ENCODE peak calls at places on chromosomes 16 and 17, in seven cellular contexts. S is pancreas; P is AG04450; A is foreskin keratinocyte; X is CD8-positive, alpha-beta memory T cell; N is mesendoderm; M is H1. C is an unnamed sample.

GRCh38 chr16:72797606-72798005 is 250.3 kb downstream of the ZFHX3 start:
- DNase-seq in S (no peak), P (no peak), A (no peak), X (no peak), N (no peak), M (no peak), C (no peak)

GRCh38 chr16:85498607-85499006 is 114.5 kb upstream of the GSE1 start:
- DNase-seq in S (no peak), P (no peak), A (no peak), X (no peak), N (no peak), M (no peak), C (no peak)

GRCh38 chr17:79778504-79779087 is 648 bp downstream of the CBX2 start:
- DNase-seq in S (no peak), P (no peak), A (no peak), X (no peak), N (peak), M (peak), C (no peak)

GRCh38 chr17:18937981-18938691 is 13.8 kb upstream of the SLC5A10 start:
- DNase-seq in S (no peak), P (no peak), A (no peak), X (no peak), N (no peak), M (no peak), C (no peak)

GRCh38 chr16:25108054-25108453 is 3.5 kb upstream of the LCMT1 start:
- DNase-seq in S (no peak), P (no peak), A (no peak), X (no peak), N (peak), M (peak), C (no peak)

GRCh38 chr17:73393962-73394361 is 82.2 kb upstream of the CDC42EP4 start:
- DNase-seq in S (no peak), P (no peak), A (no peak), X (no peak), N (peak), M (no peak), C (no peak)

GRCh38 chr17:66531826-66532439 is 229.5 kb downstream of the PRKCA start:
- DNase-seq in S (no peak), P (no peak), A (no peak), X (no peak), N (no peak), M (no peak), C (no peak)

GRCh38 chr17:61904094-61904710 is 23.6 kb downstream of the INTS2 start:
- DNase-seq in S (no peak), P (no peak), A (no peak), X (peak), N (no peak), M (no peak), C (no peak)

GRCh38 chr17:79838541-79839274 is 532 bp downstream of the CBX4 start:
- DNase-seq in S (peak), P (no peak), A (peak), X (peak), N (peak), M (peak), C (peak)

GRCh38 chr17:64936117-64936516 is 16.8 kb upstream of the LRRC37A3 start:
- DNase-seq in S (no peak), P (no peak), A (no peak), X (no peak), N (no peak), M (no peak), C (no peak)

GRCh38 chr17:3222505-3222904 is 15.0 kb downstream of the OR1A1 start:
- DNase-seq in S (no peak), P (no peak), A (no peak), X (no peak), N (no peak), M (no peak), C (no peak)

GRCh38 chr16:5019775-5020174 is 14.0 kb downstream of the NAGPA start:
- DNase-seq in S (no peak), P (no peak), A (no peak), X (no peak), N (no peak), M (no peak), C (no peak)

GRCh38 chr16:5025171-5025632 is 8.5 kb downstream of the NAGPA start:
- DNase-seq in S (no peak), P (no peak), A (no peak), X (no peak), N (peak), M (peak), C (peak)

GRCh38 chr16:5020551-5020950 is 13.2 kb downstream of the NAGPA start:
- DNase-seq in S (no peak), P (no peak), A (no peak), X (no peak), N (no peak), M (no peak), C (peak)

GRCh38 chr16:5024632-5025031 is 9.1 kb downstream of the NAGPA start:
- DNase-seq in S (peak), P (no peak), A (no peak), X (no peak), N (no peak), M (no peak), C (no peak)

DNA sequence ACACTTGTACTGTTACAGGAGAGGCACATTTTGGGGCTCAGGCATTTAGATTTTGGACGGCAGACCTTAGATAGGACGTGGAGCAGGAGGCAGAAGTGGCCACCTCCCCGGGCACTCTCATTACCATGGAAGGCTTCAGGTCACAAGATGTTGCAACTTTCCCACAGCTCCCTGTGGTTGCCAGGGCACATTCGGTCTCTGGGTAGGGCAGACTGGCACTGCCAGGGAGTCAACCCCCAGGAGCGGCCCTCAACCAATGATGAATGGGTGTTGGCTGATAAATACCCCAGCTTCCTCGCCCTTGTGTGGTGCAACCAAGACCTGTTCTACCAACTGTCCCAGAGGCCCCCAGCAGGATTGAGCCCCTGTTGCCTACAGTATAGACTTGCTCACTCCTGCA is 11.2 kb downstream of the NAGPA start:
- DNase-seq in S (no peak), P (no peak), A (no peak), X (no peak), N (no peak), M (no peak), C (no peak)
- H3K27ac ChIP-seq in S (no peak), P (no peak), A (no peak), X (no peak), N (no peak), M (no peak), C (no peak)

GRCh38 chr17:156094-156621 is 18.8 kb downstream of the SCGB1C2 start:
- DNase-seq in S (no peak), P (no peak), A (no peak), X (no peak), N (no peak), M (no peak), C (no peak)
- H3K27ac ChIP-seq in S (no peak), P (no peak), A (no peak), X (no peak), N (no peak), M (no peak), C (no peak)

GRCh38 chr16:27404163-27404823 is 2.3 kb downstream of the IL21R start:
- DNase-seq in S (no peak), P (no peak), A (no peak), X (no peak), N (no peak), M (no peak), C (no peak)
- H3K27ac ChIP-seq in S (no peak), P (no peak), A (no peak), X (peak), N (no peak), M (no peak), C (no peak)

GRCh38 chr16:82510041-82510440 is 116.7 kb upstream of the CDH13 start:
- DNase-seq in S (no peak), P (no peak), A (no peak), X (no peak), N (no peak), M (no peak), C (no peak)

GRCh38 chr16:82506734-82507133 is 120.0 kb upstream of the CDH13 start:
- DNase-seq in S (no peak), P (no peak), A (no peak), X (no peak), N (no peak), M (no peak), C (no peak)

GRCh38 chr16:82504811-82505210 is 122.0 kb upstream of the CDH13 start:
- DNase-seq in S (no peak), P (no peak), A (no peak), X (no peak), N (no peak), M (no peak), C (no peak)

GRCh38 chr16:82509636-82510035 is 117.1 kb upstream of the CDH13 start:
- DNase-seq in S (no peak), P (no peak), A (no peak), X (no peak), N (no peak), M (no peak), C (peak)

GRCh38 chr16:82507271-82507670 is 119.5 kb upstream of the CDH13 start:
- DNase-seq in S (no peak), P (no peak), A (no peak), X (no peak), N (peak), M (no peak), C (no peak)
- H3K27ac ChIP-seq in S (no peak), P (no peak), A (no peak), X (no peak), N (no peak), M (no peak), C (no peak)

DNA sequence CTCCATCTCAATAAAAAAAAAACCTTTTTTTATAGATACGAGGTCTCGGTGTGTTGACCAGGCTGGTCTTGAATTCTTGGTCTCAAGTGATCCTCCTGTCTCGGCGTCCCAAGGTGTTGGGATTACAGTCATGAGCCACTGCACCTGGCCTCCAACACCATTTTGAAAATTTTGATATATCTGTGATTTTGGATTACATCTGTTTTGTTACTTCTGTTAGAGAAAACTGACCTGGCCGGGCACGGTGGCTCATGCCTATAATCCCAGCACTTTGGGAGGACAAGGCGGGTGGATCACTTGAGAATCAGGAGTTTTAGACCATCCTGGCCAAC is 18.6 kb downstream of the RMI2 start:
- DNase-seq in S (no peak), P (no peak), A (no peak), X (no peak), N (no peak), M (no peak), C (no peak)
- H3K27ac ChIP-seq in S (peak), P (peak), A (no peak), X (no peak), N (no peak), M (no peak), C (no peak)

DNA sequence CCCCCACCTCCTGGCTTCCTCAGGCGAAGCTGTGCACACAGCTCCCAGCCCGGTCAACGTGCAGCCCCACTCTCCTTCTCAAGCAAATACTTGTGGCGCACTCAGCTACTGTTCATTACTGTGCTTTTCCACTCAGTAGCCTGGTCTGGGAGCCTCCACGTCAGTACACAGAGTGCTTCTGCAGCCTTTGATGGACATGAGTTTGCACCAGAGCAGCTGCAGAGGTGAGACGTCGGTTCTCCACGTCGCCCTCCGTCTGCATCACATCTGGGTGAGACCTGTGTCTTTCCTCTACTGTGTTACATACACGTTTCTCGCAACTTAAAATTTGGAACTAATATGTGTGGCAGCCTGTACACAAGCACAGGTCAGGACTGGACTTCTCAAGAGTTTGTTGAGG is 334.3 kb downstream of the C16orf95 start:
- DNase-seq in S (no peak), P (no peak), A (no peak), X (no peak), N (no peak), M (no peak), C (no peak)
- H3K27ac ChIP-seq in S (no peak), P (no peak), A (no peak), X (no peak), N (no peak), M (no peak), C (no peak)

GRCh38 chr17:82106697-82107305 is 8.8 kb upstream of the FASN start:
- DNase-seq in S (no peak), P (no peak), A (no peak), X (no peak), N (no peak), M (no peak), C (no peak)
- H3K27ac ChIP-seq in S (peak), P (no peak), A (no peak), X (peak), N (no peak), M (no peak), C (peak)

GRCh38 chr17:31493656-31494155 is 102.2 kb downstream of the RAB11FIP4 start:
- DNase-seq in S (no peak), P (no peak), A (no peak), X (no peak), N (no peak), M (no peak), C (no peak)
- H3K27ac ChIP-seq in S (peak), P (no peak), A (no peak), X (peak), N (no peak), M (no peak), C (no peak)

GRCh38 chr16:81451753-81452680 is 7.4 kb downstream of the CMIP start:
- DNase-seq in S (peak), P (no peak), A (no peak), X (no peak), N (peak), M (no peak), C (no peak)
- H3K27ac ChIP-seq in S (peak), P (no peak), A (no peak), X (peak), N (peak), M (no peak), C (peak)

DNA sequence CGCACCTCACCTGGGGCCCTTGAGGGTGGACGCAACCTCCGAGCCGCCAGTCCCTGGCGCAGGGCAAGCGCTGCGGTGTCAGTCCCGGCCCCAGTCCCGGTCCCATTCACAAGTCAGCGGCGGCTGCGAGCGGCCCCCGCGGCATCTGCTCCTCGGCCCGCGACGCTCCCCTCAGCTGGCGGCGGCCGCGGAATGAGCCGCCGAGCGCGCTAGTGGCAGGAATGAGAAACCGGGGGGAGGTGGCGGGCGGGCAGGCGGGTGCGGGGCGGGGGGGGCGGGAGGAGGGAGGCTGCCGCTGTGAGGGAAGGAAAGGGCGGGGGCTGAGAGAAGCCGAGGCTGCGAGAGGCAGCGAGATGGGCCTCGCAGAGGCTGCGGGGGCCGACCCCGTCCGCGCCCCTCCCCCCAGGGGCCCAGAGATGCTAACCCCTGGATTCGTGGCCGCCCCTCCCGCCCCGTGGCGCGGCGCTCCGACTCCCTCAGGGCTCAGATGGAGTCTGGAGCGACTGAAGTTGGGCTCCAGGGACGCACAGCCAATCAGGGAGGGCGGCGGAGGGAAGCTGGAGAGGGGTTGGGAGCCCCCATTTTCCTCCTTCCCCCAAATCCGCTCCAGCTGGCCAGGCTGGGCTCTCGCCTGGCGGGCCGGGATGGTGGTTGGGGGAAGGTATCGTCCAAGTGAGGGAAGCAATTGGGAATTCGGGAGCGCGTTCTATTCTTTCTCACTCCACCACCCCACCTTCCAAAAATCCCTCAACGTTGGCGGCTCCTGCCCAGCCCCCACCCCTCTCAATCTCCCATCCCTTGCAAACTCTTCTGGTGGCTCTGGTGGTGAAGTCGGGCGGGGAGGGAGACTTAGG is at the start of gene CDH11:
- DNase-seq in S (no peak), P (peak), A (peak), X (no peak), N (peak), M (peak), C (peak)
- H3K27ac ChIP-seq in S (no peak), P (peak), A (no peak), X (no peak), N (peak), M (no peak), C (peak)

C was measured in caudate nucleus.